ENCODE peak calls at places on chromosomes 1 and 21, in ten cellular contexts. One of them, this sample, is unnamed.

GRCh38 chr1:17250601-17251000 is 1.7 kb downstream of the PADI3 start:
- DNase-seq in cardiac muscle cell: no peak
- DNase-seq in Caco-2: no peak
- DNase-seq in dorsolateral prefrontal cortex: no peak
- DNase-seq in lower leg skin: no peak
- DNase-seq in SJCRH30: no peak
- DNase-seq in fibroblast of pulmonary artery: no peak
- DNase-seq in GM06990: no peak
- DNase-seq in psoas muscle: peak; percentile 45
- DNase-seq in colonic mucosa: peak; percentile 94
- DNase-seq in this sample: no peak

GRCh38 chr1:26317612-26318337 is at the start of gene CD52:
- DNase-seq in cardiac muscle cell: no peak
- DNase-seq in Caco-2: no peak
- DNase-seq in dorsolateral prefrontal cortex: no peak
- DNase-seq in lower leg skin: no peak
- DNase-seq in SJCRH30: no peak
- DNase-seq in fibroblast of pulmonary artery: no peak
- DNase-seq in GM06990: peak; percentile 63
- DNase-seq in psoas muscle: no peak
- DNase-seq in colonic mucosa: no peak
- DNase-seq in this sample: no peak

GRCh38 chr21:26124896-26125295 is 45.7 kb downstream of the APP start:
- DNase-seq in cardiac muscle cell: peak; percentile 50
- DNase-seq in Caco-2: no peak
- DNase-seq in dorsolateral prefrontal cortex: no peak
- DNase-seq in lower leg skin: no peak
- DNase-seq in SJCRH30: no peak
- DNase-seq in fibroblast of pulmonary artery: no peak
- DNase-seq in GM06990: no peak
- DNase-seq in psoas muscle: no peak
- DNase-seq in colonic mucosa: no peak
- DNase-seq in this sample: no peak

GRCh38 chr1:63624911-63625310 is 31.7 kb downstream of the PGM1 start:
- DNase-seq in cardiac muscle cell: no peak
- DNase-seq in Caco-2: no peak
- DNase-seq in dorsolateral prefrontal cortex: no peak
- DNase-seq in lower leg skin: no peak
- DNase-seq in SJCRH30: no peak
- DNase-seq in fibroblast of pulmonary artery: peak; percentile 66
- DNase-seq in GM06990: no peak
- DNase-seq in psoas muscle: no peak
- DNase-seq in colonic mucosa: no peak
- DNase-seq in this sample: no peak

GRCh38 chr21:35412231-35412630 is 363.1 kb upstream of the RUNX1 start:
- DNase-seq in cardiac muscle cell: no peak
- DNase-seq in Caco-2: no peak
- DNase-seq in dorsolateral prefrontal cortex: no peak
- DNase-seq in lower leg skin: no peak
- DNase-seq in SJCRH30: no peak
- DNase-seq in fibroblast of pulmonary artery: no peak
- DNase-seq in GM06990: no peak
- DNase-seq in psoas muscle: no peak
- DNase-seq in colonic mucosa: no peak
- DNase-seq in this sample: no peak

GRCh38 chr1:164673584-164674214 is 114.7 kb downstream of the PBX1 start:
- DNase-seq in cardiac muscle cell: no peak
- DNase-seq in Caco-2: peak; percentile 42
- DNase-seq in dorsolateral prefrontal cortex: no peak
- DNase-seq in lower leg skin: no peak
- DNase-seq in SJCRH30: peak; percentile 31
- DNase-seq in fibroblast of pulmonary artery: no peak
- DNase-seq in GM06990: no peak
- DNase-seq in psoas muscle: peak; percentile 87
- DNase-seq in colonic mucosa: no peak
- DNase-seq in this sample: no peak

GRCh38 chr1:106659490-106660244 is 396.8 kb upstream of the PRMT6 start:
- DNase-seq in cardiac muscle cell: no peak
- DNase-seq in Caco-2: no peak
- DNase-seq in dorsolateral prefrontal cortex: no peak
- DNase-seq in lower leg skin: no peak
- DNase-seq in SJCRH30: no peak
- DNase-seq in fibroblast of pulmonary artery: no peak
- DNase-seq in GM06990: no peak
- DNase-seq in psoas muscle: no peak
- DNase-seq in colonic mucosa: no peak
- DNase-seq in this sample: no peak

GRCh38 chr1:150161747-150162581 is 12.2 kb downstream of the PLEKHO1 start:
- DNase-seq in cardiac muscle cell: peak; percentile 35
- DNase-seq in Caco-2: no peak
- DNase-seq in dorsolateral prefrontal cortex: no peak
- DNase-seq in lower leg skin: no peak
- DNase-seq in SJCRH30: no peak
- DNase-seq in fibroblast of pulmonary artery: peak; percentile 65
- DNase-seq in GM06990: peak; percentile 54
- DNase-seq in psoas muscle: no peak
- DNase-seq in colonic mucosa: no peak
- DNase-seq in this sample: peak; percentile 22

GRCh38 chr1:161260939-161261858 is 2.7 kb downstream of the PCP4L1 start:
- DNase-seq in cardiac muscle cell: no peak
- DNase-seq in Caco-2: peak; percentile 29
- DNase-seq in dorsolateral prefrontal cortex: no peak
- DNase-seq in lower leg skin: peak; percentile 31
- DNase-seq in SJCRH30: no peak
- DNase-seq in fibroblast of pulmonary artery: no peak
- DNase-seq in GM06990: peak; percentile 18
- DNase-seq in psoas muscle: no peak
- DNase-seq in colonic mucosa: no peak
- DNase-seq in this sample: no peak

GRCh38 chr1:244449936-244450508 is 1.7 kb downstream of the ADSS2 start:
- DNase-seq in cardiac muscle cell: no peak
- DNase-seq in Caco-2: no peak
- DNase-seq in dorsolateral prefrontal cortex: no peak
- DNase-seq in lower leg skin: no peak
- DNase-seq in SJCRH30: no peak
- DNase-seq in fibroblast of pulmonary artery: no peak
- DNase-seq in GM06990: no peak
- DNase-seq in psoas muscle: no peak
- DNase-seq in colonic mucosa: no peak
- DNase-seq in this sample: no peak

GRCh38 chr1:244447024-244447423 is 4.7 kb downstream of the ADSS2 start:
- DNase-seq in cardiac muscle cell: no peak
- DNase-seq in Caco-2: no peak
- DNase-seq in dorsolateral prefrontal cortex: no peak
- DNase-seq in lower leg skin: no peak
- DNase-seq in SJCRH30: no peak
- DNase-seq in fibroblast of pulmonary artery: no peak
- DNase-seq in GM06990: no peak
- DNase-seq in psoas muscle: no peak
- DNase-seq in colonic mucosa: no peak
- DNase-seq in this sample: no peak

GRCh38 chr1:244448279-244449036 is 3.3 kb downstream of the ADSS2 start:
- DNase-seq in cardiac muscle cell: no peak
- DNase-seq in Caco-2: no peak
- DNase-seq in dorsolateral prefrontal cortex: no peak
- DNase-seq in lower leg skin: no peak
- DNase-seq in SJCRH30: no peak
- DNase-seq in fibroblast of pulmonary artery: no peak
- DNase-seq in GM06990: no peak
- DNase-seq in psoas muscle: no peak
- DNase-seq in colonic mucosa: no peak
- DNase-seq in this sample: no peak

GRCh38 chr1:244445320-244446181 is 6.2 kb downstream of the ADSS2 start:
- DNase-seq in cardiac muscle cell: no peak
- DNase-seq in Caco-2: no peak
- DNase-seq in dorsolateral prefrontal cortex: no peak
- DNase-seq in lower leg skin: no peak
- DNase-seq in SJCRH30: peak; percentile 13
- DNase-seq in fibroblast of pulmonary artery: no peak
- DNase-seq in GM06990: no peak
- DNase-seq in psoas muscle: no peak
- DNase-seq in colonic mucosa: no peak
- DNase-seq in this sample: no peak

GRCh38 chr1:244447552-244447951 is 4.2 kb downstream of the ADSS2 start:
- DNase-seq in cardiac muscle cell: no peak
- DNase-seq in Caco-2: no peak
- DNase-seq in dorsolateral prefrontal cortex: no peak
- DNase-seq in lower leg skin: no peak
- DNase-seq in SJCRH30: no peak
- DNase-seq in fibroblast of pulmonary artery: no peak
- DNase-seq in GM06990: no peak
- DNase-seq in psoas muscle: no peak
- DNase-seq in colonic mucosa: no peak
- DNase-seq in this sample: no peak
- H3K4me3 ChIP-seq in cardiac muscle cell: no peak overlapping the region
- H3K4me3 ChIP-seq in Caco-2: no peak overlapping the region
- H3K4me3 ChIP-seq in dorsolateral prefrontal cortex: no peak overlapping the region
- H3K4me3 ChIP-seq in lower leg skin: no peak overlapping the region
- H3K4me3 ChIP-seq in SJCRH30: no peak overlapping the region
- H3K4me3 ChIP-seq in fibroblast of pulmonary artery: no peak overlapping the region
- H3K4me3 ChIP-seq in GM06990: no peak overlapping the region
- H3K4me3 ChIP-seq in psoas muscle: no peak overlapping the region
- H3K4me3 ChIP-seq in colonic mucosa: no peak overlapping the region
- H3K4me3 ChIP-seq in this sample: no peak overlapping the region

GRCh38 chr1:183032122-183032921 is 9.1 kb downstream of the LAMC1 start:
- DNase-seq in cardiac muscle cell: no peak
- DNase-seq in Caco-2: no peak
- DNase-seq in dorsolateral prefrontal cortex: no peak
- DNase-seq in lower leg skin: no peak
- DNase-seq in SJCRH30: peak; percentile 37
- DNase-seq in fibroblast of pulmonary artery: no peak
- DNase-seq in GM06990: no peak
- DNase-seq in psoas muscle: no peak
- DNase-seq in colonic mucosa: no peak
- DNase-seq in this sample: no peak
- H3K4me3 ChIP-seq in cardiac muscle cell: no peak overlapping the region
- H3K4me3 ChIP-seq in Caco-2: no peak overlapping the region
- H3K4me3 ChIP-seq in dorsolateral prefrontal cortex: no peak overlapping the region
- H3K4me3 ChIP-seq in lower leg skin: no peak overlapping the region
- H3K4me3 ChIP-seq in SJCRH30: no peak overlapping the region
- H3K4me3 ChIP-seq in fibroblast of pulmonary artery: no peak overlapping the region
- H3K4me3 ChIP-seq in GM06990: no peak overlapping the region
- H3K4me3 ChIP-seq in psoas muscle: peak overlapping the region; percentile 32
- H3K4me3 ChIP-seq in colonic mucosa: no peak overlapping the region
- H3K4me3 ChIP-seq in this sample: no peak overlapping the region

GRCh38 chr1:2407166-2407990 is 5.0 kb downstream of the PEX10 start:
- DNase-seq in cardiac muscle cell: no peak
- DNase-seq in Caco-2: no peak
- DNase-seq in dorsolateral prefrontal cortex: no peak
- DNase-seq in lower leg skin: no peak
- DNase-seq in SJCRH30: no peak
- DNase-seq in fibroblast of pulmonary artery: no peak
- DNase-seq in GM06990: no peak
- DNase-seq in psoas muscle: no peak
- DNase-seq in colonic mucosa: no peak
- DNase-seq in this sample: no peak

GRCh38 chr1:2407991-2408275 is 4.4 kb downstream of the PEX10 start:
- DNase-seq in cardiac muscle cell: no peak
- DNase-seq in Caco-2: no peak
- DNase-seq in dorsolateral prefrontal cortex: no peak
- DNase-seq in lower leg skin: no peak
- DNase-seq in SJCRH30: no peak
- DNase-seq in fibroblast of pulmonary artery: no peak
- DNase-seq in GM06990: no peak
- DNase-seq in psoas muscle: no peak
- DNase-seq in colonic mucosa: no peak
- DNase-seq in this sample: no peak

GRCh38 chr1:2409745-2410144 is 2.6 kb downstream of the PEX10 start:
- DNase-seq in cardiac muscle cell: no peak
- DNase-seq in Caco-2: no peak
- DNase-seq in dorsolateral prefrontal cortex: no peak
- DNase-seq in lower leg skin: no peak
- DNase-seq in SJCRH30: no peak
- DNase-seq in fibroblast of pulmonary artery: no peak
- DNase-seq in GM06990: no peak
- DNase-seq in psoas muscle: no peak
- DNase-seq in colonic mucosa: no peak
- DNase-seq in this sample: no peak

GRCh38 chr1:2408859-2409276 is 3.5 kb downstream of the PEX10 start:
- DNase-seq in cardiac muscle cell: no peak
- DNase-seq in Caco-2: no peak
- DNase-seq in dorsolateral prefrontal cortex: no peak
- DNase-seq in lower leg skin: no peak
- DNase-seq in SJCRH30: no peak
- DNase-seq in fibroblast of pulmonary artery: no peak
- DNase-seq in GM06990: no peak
- DNase-seq in psoas muscle: no peak
- DNase-seq in colonic mucosa: no peak
- DNase-seq in this sample: no peak

GRCh38 chr1:2408456-2408855 is 3.9 kb downstream of the PEX10 start:
- DNase-seq in cardiac muscle cell: no peak
- DNase-seq in Caco-2: no peak
- DNase-seq in dorsolateral prefrontal cortex: no peak
- DNase-seq in lower leg skin: no peak
- DNase-seq in SJCRH30: no peak
- DNase-seq in fibroblast of pulmonary artery: no peak
- DNase-seq in GM06990: no peak
- DNase-seq in psoas muscle: no peak
- DNase-seq in colonic mucosa: no peak
- DNase-seq in this sample: no peak
- H3K4me3 ChIP-seq in cardiac muscle cell: no peak overlapping the region
- H3K4me3 ChIP-seq in Caco-2: no peak overlapping the region
- H3K4me3 ChIP-seq in dorsolateral prefrontal cortex: no peak overlapping the region
- H3K4me3 ChIP-seq in lower leg skin: no peak overlapping the region
- H3K4me3 ChIP-seq in SJCRH30: no peak overlapping the region
- H3K4me3 ChIP-seq in fibroblast of pulmonary artery: no peak overlapping the region
- H3K4me3 ChIP-seq in GM06990: no peak overlapping the region
- H3K4me3 ChIP-seq in psoas muscle: no peak overlapping the region
- H3K4me3 ChIP-seq in colonic mucosa: no peak overlapping the region
- H3K4me3 ChIP-seq in this sample: no peak overlapping the region

GRCh38 chr21:45109831-45110492 is 35.6 kb downstream of the ADARB1 start:
- DNase-seq in cardiac muscle cell: peak; percentile 45
- DNase-seq in Caco-2: no peak
- DNase-seq in dorsolateral prefrontal cortex: no peak
- DNase-seq in lower leg skin: no peak
- DNase-seq in SJCRH30: no peak
- DNase-seq in fibroblast of pulmonary artery: no peak
- DNase-seq in GM06990: peak; percentile 83
- DNase-seq in psoas muscle: no peak
- DNase-seq in colonic mucosa: no peak
- DNase-seq in this sample: no peak

GRCh38 chr21:45111703-45112102 is 37.3 kb downstream of the ADARB1 start:
- DNase-seq in cardiac muscle cell: no peak
- DNase-seq in Caco-2: no peak
- DNase-seq in dorsolateral prefrontal cortex: no peak
- DNase-seq in lower leg skin: no peak
- DNase-seq in SJCRH30: no peak
- DNase-seq in fibroblast of pulmonary artery: no peak
- DNase-seq in GM06990: no peak
- DNase-seq in psoas muscle: no peak
- DNase-seq in colonic mucosa: no peak
- DNase-seq in this sample: no peak

GRCh38 chr21:45110873-45111624 is 36.7 kb downstream of the ADARB1 start:
- DNase-seq in cardiac muscle cell: no peak
- DNase-seq in Caco-2: no peak
- DNase-seq in dorsolateral prefrontal cortex: no peak
- DNase-seq in lower leg skin: no peak
- DNase-seq in SJCRH30: no peak
- DNase-seq in fibroblast of pulmonary artery: no peak
- DNase-seq in GM06990: peak; percentile 66
- DNase-seq in psoas muscle: no peak
- DNase-seq in colonic mucosa: no peak
- DNase-seq in this sample: no peak

GRCh38 chr21:45108034-45108790 is 33.8 kb downstream of the ADARB1 start:
- DNase-seq in cardiac muscle cell: no peak
- DNase-seq in Caco-2: no peak
- DNase-seq in dorsolateral prefrontal cortex: no peak
- DNase-seq in lower leg skin: no peak
- DNase-seq in SJCRH30: no peak
- DNase-seq in fibroblast of pulmonary artery: no peak
- DNase-seq in GM06990: no peak
- DNase-seq in psoas muscle: no peak
- DNase-seq in colonic mucosa: no peak
- DNase-seq in this sample: no peak

GRCh38 chr21:45108808-45109800 is 34.7 kb downstream of the ADARB1 start:
- DNase-seq in cardiac muscle cell: no peak
- DNase-seq in Caco-2: no peak
- DNase-seq in dorsolateral prefrontal cortex: no peak
- DNase-seq in lower leg skin: no peak
- DNase-seq in SJCRH30: no peak
- DNase-seq in fibroblast of pulmonary artery: no peak
- DNase-seq in GM06990: no peak
- DNase-seq in psoas muscle: no peak
- DNase-seq in colonic mucosa: no peak
- DNase-seq in this sample: no peak
- H3K4me3 ChIP-seq in cardiac muscle cell: no peak overlapping the region
- H3K4me3 ChIP-seq in Caco-2: no peak overlapping the region
- H3K4me3 ChIP-seq in dorsolateral prefrontal cortex: no peak overlapping the region
- H3K4me3 ChIP-seq in lower leg skin: no peak overlapping the region
- H3K4me3 ChIP-seq in SJCRH30: no peak overlapping the region
- H3K4me3 ChIP-seq in fibroblast of pulmonary artery: no peak overlapping the region
- H3K4me3 ChIP-seq in GM06990: peak overlapping the region; percentile 29
- H3K4me3 ChIP-seq in psoas muscle: peak overlapping the region; percentile 39
- H3K4me3 ChIP-seq in colonic mucosa: no peak overlapping the region
- H3K4me3 ChIP-seq in this sample: no peak overlapping the region

This sample was measured in uterus.